ENCODE peak calls at places on chromosomes 12 and 14, in six cellular contexts. One of them, this sample, is unnamed.

GRCh38 chr14:32826404-32827082 is 112.1 kb upstream of the NPAS3 start:
- DNase-seq in AML-193: no peak
- DNase-seq in AG20443: no peak
- DNase-seq in K562: no peak
- DNase-seq in stimulated activated CD4-positive, alpha-beta T cell treated with anti-CD3 and anti-CD28 coated beads, TNF-alpha, amount 100 ng/mL, for 48 hours: no peak
- DNase-seq in MCF 10A: no peak
- DNase-seq in this sample: no peak

GRCh38 chr14:74846168-74846567 is 29.8 kb downstream of the PROX2 start:
- DNase-seq in AML-193: no peak
- DNase-seq in AG20443: peak; percentile 56
- DNase-seq in K562: no peak
- DNase-seq in stimulated activated CD4-positive, alpha-beta T cell treated with anti-CD3 and anti-CD28 coated beads, TNF-alpha, amount 100 ng/mL, for 48 hours: no peak
- DNase-seq in MCF 10A: no peak
- DNase-seq in this sample: no peak

GRCh38 chr12:8038659-8039114 is 6.2 kb downstream of the FOXJ2 start:
- DNase-seq in AML-193: no peak
- DNase-seq in AG20443: peak; percentile 75
- DNase-seq in K562: peak; percentile 70
- DNase-seq in stimulated activated CD4-positive, alpha-beta T cell treated with anti-CD3 and anti-CD28 coated beads, TNF-alpha, amount 100 ng/mL, for 48 hours: no peak
- DNase-seq in MCF 10A: peak; percentile 79
- DNase-seq in this sample: no peak

GRCh38 chr14:23294346-23294733 is 8.3 kb downstream of the PPP1R3E start:
- DNase-seq in AML-193: no peak
- DNase-seq in AG20443: no peak
- DNase-seq in K562: no peak
- DNase-seq in stimulated activated CD4-positive, alpha-beta T cell treated with anti-CD3 and anti-CD28 coated beads, TNF-alpha, amount 100 ng/mL, for 48 hours: no peak
- DNase-seq in MCF 10A: no peak
- DNase-seq in this sample: no peak

GRCh38 chr14:57754558-57754957 is 111.3 kb downstream of the SLC35F4 start:
- DNase-seq in AML-193: no peak
- DNase-seq in AG20443: no peak
- DNase-seq in K562: no peak
- DNase-seq in stimulated activated CD4-positive, alpha-beta T cell treated with anti-CD3 and anti-CD28 coated beads, TNF-alpha, amount 100 ng/mL, for 48 hours: no peak
- DNase-seq in MCF 10A: no peak
- DNase-seq in this sample: no peak

GRCh38 chr14:97854918-97855317 is 1057.7 kb downstream of the VRK1 start:
- DNase-seq in AML-193: no peak
- DNase-seq in AG20443: no peak
- DNase-seq in K562: no peak
- DNase-seq in stimulated activated CD4-positive, alpha-beta T cell treated with anti-CD3 and anti-CD28 coated beads, TNF-alpha, amount 100 ng/mL, for 48 hours: no peak
- DNase-seq in MCF 10A: no peak
- DNase-seq in this sample: no peak

GRCh38 chr12:22684526-22685118 is 59.7 kb downstream of the ETNK1 start:
- DNase-seq in AML-193: peak; percentile 66
- DNase-seq in AG20443: peak; percentile 14
- DNase-seq in K562: peak; percentile 44
- DNase-seq in stimulated activated CD4-positive, alpha-beta T cell treated with anti-CD3 and anti-CD28 coated beads, TNF-alpha, amount 100 ng/mL, for 48 hours: no peak
- DNase-seq in MCF 10A: peak; percentile 42
- DNase-seq in this sample: peak; percentile 31

GRCh38 chr14:72651081-72651480 is 242.8 kb downstream of the DPF3 start:
- DNase-seq in AML-193: no peak
- DNase-seq in AG20443: no peak
- DNase-seq in K562: no peak
- DNase-seq in stimulated activated CD4-positive, alpha-beta T cell treated with anti-CD3 and anti-CD28 coated beads, TNF-alpha, amount 100 ng/mL, for 48 hours: no peak
- DNase-seq in MCF 10A: no peak
- DNase-seq in this sample: no peak

GRCh38 chr12:89697256-89697655 is 11.4 kb downstream of the ATP2B1 start:
- DNase-seq in AML-193: peak; percentile 52
- DNase-seq in AG20443: no peak
- DNase-seq in K562: no peak
- DNase-seq in stimulated activated CD4-positive, alpha-beta T cell treated with anti-CD3 and anti-CD28 coated beads, TNF-alpha, amount 100 ng/mL, for 48 hours: no peak
- DNase-seq in MCF 10A: no peak
- DNase-seq in this sample: no peak

GRCh38 chr12:128009108-128009507 is 257.9 kb upstream of the TMEM132C start:
- DNase-seq in AML-193: no peak
- DNase-seq in AG20443: no peak
- DNase-seq in K562: no peak
- DNase-seq in stimulated activated CD4-positive, alpha-beta T cell treated with anti-CD3 and anti-CD28 coated beads, TNF-alpha, amount 100 ng/mL, for 48 hours: no peak
- DNase-seq in MCF 10A: no peak
- DNase-seq in this sample: no peak

GRCh38 chr14:101020971-101021370 is 117.4 kb upstream of the RTL1 start:
- DNase-seq in AML-193: no peak
- DNase-seq in AG20443: no peak
- DNase-seq in K562: no peak
- DNase-seq in stimulated activated CD4-positive, alpha-beta T cell treated with anti-CD3 and anti-CD28 coated beads, TNF-alpha, amount 100 ng/mL, for 48 hours: no peak
- DNase-seq in MCF 10A: no peak
- DNase-seq in this sample: no peak

GRCh38 chr14:77324816-77325745 is 4.2 kb downstream of the GSTZ1 start:
- DNase-seq in AML-193: no peak
- DNase-seq in AG20443: no peak
- DNase-seq in K562: no peak
- DNase-seq in stimulated activated CD4-positive, alpha-beta T cell treated with anti-CD3 and anti-CD28 coated beads, TNF-alpha, amount 100 ng/mL, for 48 hours: no peak
- DNase-seq in MCF 10A: no peak
- DNase-seq in this sample: no peak

GRCh38 chr12:119302334-119303132 is 32.0 kb upstream of the CCDC60 start:
- DNase-seq in AML-193: no peak
- DNase-seq in AG20443: no peak
- DNase-seq in K562: no peak
- DNase-seq in stimulated activated CD4-positive, alpha-beta T cell treated with anti-CD3 and anti-CD28 coated beads, TNF-alpha, amount 100 ng/mL, for 48 hours: no peak
- DNase-seq in MCF 10A: no peak
- DNase-seq in this sample: no peak

GRCh38 chr12:48865141-48865440 is 579 bp downstream of the RND1 start:
- DNase-seq in AML-193: no peak
- DNase-seq in AG20443: no peak
- DNase-seq in K562: no peak
- DNase-seq in stimulated activated CD4-positive, alpha-beta T cell treated with anti-CD3 and anti-CD28 coated beads, TNF-alpha, amount 100 ng/mL, for 48 hours: no peak
- DNase-seq in MCF 10A: no peak
- DNase-seq in this sample: no peak

GRCh38 chr12:122244565-122245371 is 18.9 kb upstream of the DIABLO start:
- DNase-seq in AML-193: no peak
- DNase-seq in AG20443: no peak
- DNase-seq in K562: no peak
- DNase-seq in stimulated activated CD4-positive, alpha-beta T cell treated with anti-CD3 and anti-CD28 coated beads, TNF-alpha, amount 100 ng/mL, for 48 hours: no peak
- DNase-seq in MCF 10A: no peak
- DNase-seq in this sample: no peak

GRCh38 chr14:90540437-90540836 is 143.6 kb downstream of the CALM1 start:
- DNase-seq in AML-193: no peak
- DNase-seq in AG20443: no peak
- DNase-seq in K562: no peak
- DNase-seq in stimulated activated CD4-positive, alpha-beta T cell treated with anti-CD3 and anti-CD28 coated beads, TNF-alpha, amount 100 ng/mL, for 48 hours: no peak
- DNase-seq in MCF 10A: no peak
- DNase-seq in this sample: no peak

This sample was measured in HL-60.